ENCODE peak calls at places on chromosomes 11 and 22, in six cellular contexts. O is fibroblast of pulmonary artery, N is tibial artery, L is retinal pigment epithelial cell, Z is H9, E is GM20000. V is an unnamed sample.

GRCh38 chr11:72805214-72805613 is 9.0 kb upstream of the ATG16L2 start:
- DNase-seq in O (no peak), E (no peak), N (no peak), L (no peak), Z (no peak), V (no peak)

GRCh38 chr22:45740236-45740635 is 68.6 kb downstream of the ATXN10 start:
- DNase-seq in O (no peak), Z (no peak), N (no peak), L (no peak), E (no peak), V (no peak)

GRCh38 chr22:48832592-48832991 is 995.1 kb downstream of the BRD1 start:
- DNase-seq in Z (no peak), E (no peak), O (no peak), L (no peak), N (peak; percentile 27), V (no peak)

GRCh38 chr11:61771995-61772455 is 19.6 kb downstream of the MYRF start:
- DNase-seq in Z (peak; percentile 75), N (no peak), L (no peak), E (no peak), O (no peak), V (no peak)

GRCh38 chr11:26994579-26995210 is 783 bp downstream of the FIBIN start:
- DNase-seq in N (peak; percentile 68), E (no peak), Z (peak; percentile 39), O (no peak), L (no peak), V (no peak)

GRCh38 chr11:35784699-35785098 is 122.1 kb downstream of the TRIM44 start:
- DNase-seq in N (no peak), E (peak; percentile 26), O (no peak), Z (no peak), L (no peak), V (no peak)

GRCh38 chr11:126293726-126294125 is 10.1 kb upstream of the DCPS start:
- DNase-seq in Z (no peak), O (no peak), L (no peak), E (no peak), N (no peak), V (no peak)

GRCh38 chr11:115919341-115920086 is 415.3 kb upstream of the CADM1 start:
- DNase-seq in O (peak; percentile 7), N (no peak), E (peak; percentile 54), L (peak; percentile 37), Z (no peak), V (no peak)

GRCh38 chr11:129657866-129658557 is 157.6 kb upstream of the TMEM45B start:
- DNase-seq in E (no peak), O (no peak), Z (no peak), N (no peak), L (no peak), V (no peak)

GRCh38 chr11:128859563-128860441 is 7.3 kb downstream of the KCNJ1 start:
- DNase-seq in L (no peak), O (peak; percentile 73), E (peak; percentile 81), N (peak; percentile 75), Z (peak; percentile 89), V (peak; percentile 75)

DNA sequence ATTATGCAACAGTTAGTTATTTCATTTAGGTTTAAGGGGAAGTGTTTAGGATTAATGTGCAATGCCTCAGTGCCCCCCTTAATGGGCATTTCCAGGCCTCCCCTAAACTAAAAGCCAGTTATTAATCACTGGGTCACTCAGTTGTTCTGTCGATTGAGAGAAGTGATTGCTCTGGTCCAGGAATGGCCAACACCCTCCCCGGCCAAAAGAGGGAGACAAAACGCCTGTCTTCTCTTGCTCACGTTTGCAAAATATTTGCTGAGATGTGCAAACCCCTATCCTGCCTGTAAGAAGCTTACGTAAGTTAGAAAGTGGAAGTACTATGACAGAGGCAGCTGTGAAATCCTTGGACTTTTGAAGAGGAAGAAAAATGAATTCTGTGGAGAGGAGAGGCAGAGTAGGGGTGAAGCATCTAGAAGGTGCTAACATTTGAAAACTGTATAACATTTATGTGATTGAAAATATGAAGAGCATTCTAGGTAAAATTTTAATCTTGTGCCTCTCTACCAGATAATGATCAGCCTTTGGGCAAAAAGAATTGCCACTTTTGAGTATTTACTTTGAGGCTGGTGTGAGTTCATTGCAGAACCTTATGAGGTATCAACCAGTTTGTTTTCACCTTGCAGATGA is 37.7 kb downstream of the NTM start:
- DNase-seq in N (no peak), E (peak; percentile 30), Z (peak; percentile 49), L (no peak), O (peak; percentile 10), V (peak; percentile 36)
- TF ChIP-seq CTCF in N (no peak), E (peak; percentile 58), Z (peak; percentile 86), L (peak; percentile 74), O (peak; percentile 16), V (no peak)

GRCh38 chr22:38291201-38291777 is 18.5 kb upstream of the TMEM184B start:
- DNase-seq in Z (no peak), E (no peak), O (no peak), L (no peak), N (no peak), V (no peak)
- TF ChIP-seq CTCF in Z (peak; percentile 12), E (no peak), O (no peak), L (peak; percentile 25), N (no peak), V (no peak)

DNA sequence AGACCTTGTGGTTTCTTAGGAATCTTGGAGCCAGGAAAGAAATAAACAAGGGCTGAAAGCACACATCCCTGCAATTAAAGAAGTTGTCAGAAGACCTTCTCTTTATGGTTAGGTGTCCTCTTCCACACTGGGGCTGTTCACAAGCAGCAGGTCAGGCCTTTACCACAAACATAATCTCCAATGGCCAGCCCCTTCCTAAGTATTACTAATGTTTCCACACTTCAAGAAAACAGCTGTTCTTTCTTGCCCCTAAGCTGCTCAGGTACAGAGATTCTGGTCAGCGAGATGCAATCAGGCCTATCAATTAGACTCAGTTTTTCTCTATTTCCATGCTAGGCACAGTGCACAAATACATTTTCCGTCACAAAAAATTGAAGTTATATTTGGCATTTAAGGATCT is 5.3 kb downstream of the PRAME start:
- DNase-seq in L (no peak), N (no peak), O (no peak), E (no peak), Z (no peak), V (no peak)
- TF ChIP-seq CTCF in L (no peak), N (no peak), O (no peak), E (no peak), Z (no peak), V (no peak)

DNA sequence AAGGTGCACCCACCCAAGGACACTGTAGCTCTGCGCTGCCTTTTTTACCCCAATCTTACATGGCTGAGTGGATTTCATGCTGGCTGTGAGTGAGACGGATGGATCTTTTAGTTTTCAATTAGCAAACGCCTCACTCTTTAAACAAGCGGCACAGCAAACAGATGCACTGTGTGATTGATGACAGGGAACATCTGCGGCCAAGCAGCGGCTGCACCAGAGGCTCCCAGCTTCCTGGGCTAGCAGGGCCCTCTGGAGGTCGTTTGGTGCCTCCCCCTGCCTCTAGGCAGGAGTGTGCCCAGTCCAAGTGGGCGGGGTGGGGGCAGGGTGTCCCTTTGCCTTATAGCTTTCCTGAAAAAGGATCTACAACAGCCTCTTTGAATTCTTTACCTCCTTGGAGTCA is 2.1 kb upstream of the DRD2 start:
- DNase-seq in L (no peak), E (no peak), N (no peak), Z (peak; percentile 63), O (no peak), V (no peak)
- TF ChIP-seq CTCF in L (no peak), E (no peak), N (no peak), Z (peak; percentile 56), O (no peak), V (no peak)

GRCh38 chr22:26318975-26319374 is 110.1 kb upstream of the ASPHD2 start:
- DNase-seq in O (peak; percentile 19), L (no peak), N (no peak), E (no peak), Z (no peak), V (no peak)

GRCh38 chr22:26322179-26322905 is 106.7 kb upstream of the ASPHD2 start:
- DNase-seq in N (no peak), Z (no peak), L (no peak), O (peak; percentile 35), E (no peak), V (no peak)

GRCh38 chr22:26320469-26320868 is 108.6 kb upstream of the ASPHD2 start:
- DNase-seq in O (no peak), N (no peak), E (no peak), Z (no peak), L (no peak), V (no peak)

GRCh38 chr22:26323013-26323412 is 106.0 kb upstream of the ASPHD2 start:
- DNase-seq in Z (no peak), O (no peak), N (no peak), E (no peak), L (no peak), V (no peak)

GRCh38 chr22:26321469-26321913 is 107.6 kb upstream of the ASPHD2 start:
- DNase-seq in O (peak; percentile 6), L (no peak), Z (no peak), E (no peak), N (no peak), V (no peak)
- TF ChIP-seq CTCF in O (no peak), L (no peak), Z (no peak), E (no peak), N (no peak), V (no peak)

GRCh38 chr11:64161037-64161436 is 4.9 kb downstream of the MACROD1 start:
- DNase-seq in O (no peak), Z (no peak), L (no peak), E (no peak), N (no peak), V (no peak)

GRCh38 chr11:64165842-64166635 is at the start of gene MACROD1:
- DNase-seq in O (peak; percentile 80), L (peak; percentile 22), N (peak; percentile 92), Z (peak; percentile 93), E (peak; percentile 93), V (peak; percentile 88)

GRCh38 chr11:64163951-64164350 is 2.0 kb downstream of the MACROD1 start:
- DNase-seq in E (no peak), N (no peak), Z (no peak), L (no peak), O (no peak), V (no peak)

GRCh38 chr11:64164392-64165312 is 1.3 kb downstream of the MACROD1 start:
- DNase-seq in N (no peak), Z (peak; percentile 57), E (no peak), O (no peak), L (no peak), V (no peak)

DNA sequence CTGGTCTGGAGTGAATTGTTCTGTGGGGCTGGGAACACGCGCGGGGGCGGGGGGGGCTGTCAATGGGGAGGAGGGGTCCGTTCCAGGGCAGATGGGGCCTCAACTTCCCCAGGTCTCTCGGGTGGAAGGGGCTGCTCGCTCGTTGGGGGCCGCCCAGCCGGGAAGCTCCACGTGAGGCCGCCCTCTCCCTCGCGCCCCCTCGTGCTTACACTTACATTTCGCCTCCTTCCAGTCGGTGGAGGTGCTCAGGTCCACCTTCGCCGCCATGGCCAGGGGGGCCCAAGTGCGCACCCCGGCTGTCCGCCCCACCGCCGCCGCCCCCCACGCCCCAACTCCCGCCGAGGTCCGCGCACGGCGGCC is 451 bp downstream of the MACROD1 start:
- DNase-seq in L (no peak), O (no peak), E (no peak), N (no peak), Z (no peak), V (no peak)
- TF ChIP-seq CTCF in L (peak; percentile 11), O (no peak), E (no peak), N (no peak), Z (no peak), V (no peak)

DNA sequence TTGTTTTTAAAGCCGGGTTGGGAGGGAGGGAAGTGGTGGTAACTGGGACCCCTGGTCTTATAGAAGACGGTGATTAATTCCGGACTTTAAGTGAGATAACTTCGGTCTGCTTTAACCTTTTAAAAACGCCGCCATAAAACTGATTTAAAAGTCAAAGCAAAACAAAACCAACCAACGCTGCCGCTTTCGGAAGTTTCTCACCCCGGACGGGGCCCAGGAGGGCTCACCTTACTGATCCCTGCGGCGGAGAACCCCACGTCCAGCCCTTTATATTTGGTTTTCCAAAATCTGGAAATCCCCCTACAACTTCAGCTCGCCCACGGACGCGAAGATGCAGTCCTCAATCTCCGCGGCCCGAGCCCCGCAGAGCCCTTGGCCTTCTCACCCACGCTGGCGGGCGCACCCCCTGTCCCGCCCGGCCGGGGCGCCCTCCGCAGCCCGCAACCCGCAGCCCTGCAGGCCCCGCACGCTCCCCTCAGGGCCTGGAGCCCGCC is 405 bp downstream of the USP28 start:
- DNase-seq in N (no peak), Z (no peak), O (peak; percentile 35), L (no peak), E (no peak), V (no peak)
- TF ChIP-seq CTCF in N (peak; percentile 20), Z (no peak), O (no peak), L (no peak), E (no peak), V (no peak)